ENCODE peak calls at places on chromosomes 4 and X, in seven cellular contexts. E, S, Y, W, G, M and F are unnamed samples. For H3K4me1, the result is how much of the 10 kb centered on the place peaks cover.

GRCh38 chr4:2008671-2008920 is 178 bp downstream of the NELFA start:
- DNase-seq in E (no peak), S (no peak), Y (no peak), W (no peak), G (no peak), M (no peak), F (no peak)

GRCh38 chr4:127730142-127730913 is at the start of gene SLC25A31:
- DNase-seq in E (no peak), S (peak), Y (no peak), W (no peak), G (no peak), M (no peak), F (no peak)

GRCh38 chr4:2812985-2813384 is 20.1 kb downstream of the SH3BP2 start:
- DNase-seq in E (no peak), S (no peak), Y (no peak), W (no peak), G (no peak), M (no peak), F (no peak)

GRCh38 chr4:33831667-33832066 is 2412.6 kb downstream of the ARAP2 start:
- DNase-seq in E (no peak), S (no peak), Y (no peak), W (peak), G (no peak), M (no peak), F (no peak)

GRCh38 chrX:69759921-69760625 is 144.2 kb downstream of the EDA start:
- DNase-seq in E (no peak), S (no peak), Y (no peak), W (no peak), G (no peak), M (no peak), F (no peak)

GRCh38 chr4:2662598-2662997 is 93.5 kb downstream of the TNIP2 start:
- DNase-seq in E (no peak), S (no peak), Y (peak), W (peak), G (no peak), M (no peak), F (no peak)

GRCh38 chr4:34880246-34880645 is 1364.1 kb downstream of the ARAP2 start:
- DNase-seq in E (no peak), S (no peak), Y (no peak), W (no peak), G (no peak), M (no peak), F (no peak)

GRCh38 chrX:134948333-134949241 is 42.2 kb upstream of the SMIM10 start:
- DNase-seq in E (no peak), S (no peak), Y (peak), W (peak), G (no peak), M (no peak), F (peak)

GRCh38 chr4:37597019-37597418 is 89.2 kb downstream of the RELL1 start:
- DNase-seq in E (no peak), S (no peak), Y (no peak), W (peak), G (no peak), M (no peak), F (no peak)

GRCh38 chr4:120922390-120923200 is at the start of gene PRDM5:
- DNase-seq in E (peak), S (peak), Y (peak), W (peak), G (peak), M (no peak), F (peak)

GRCh38 chr4:142265946-142266345 is 580.2 kb downstream of the INPP4B start:
- DNase-seq in E (no peak), S (no peak), Y (peak), W (no peak), G (no peak), M (no peak), F (no peak)

GRCh38 chrX:150573702-150574101 is 5.3 kb downstream of the MTM1 start:
- DNase-seq in E (no peak), S (no peak), Y (no peak), W (no peak), G (no peak), M (no peak), F (no peak)

GRCh38 chr4:3769642-3770184 is 3.5 kb downstream of the ADRA2C start:
- DNase-seq in E (no peak), S (peak), Y (no peak), W (no peak), G (no peak), M (no peak), F (no peak)

GRCh38 chrX:133921764-133922389 is 63.5 kb downstream of the GPC3 start:
- DNase-seq in E (peak), S (peak), Y (peak), W (no peak), G (no peak), M (no peak), F (no peak)

GRCh38 chr4:185232370-185232769 is 23.0 kb downstream of the SNX25 start:
- DNase-seq in E (no peak), S (no peak), Y (no peak), W (peak), G (no peak), M (no peak), F (no peak)

GRCh38 chr4:159055851-159056250 is 47.0 kb upstream of the RAPGEF2 start:
- DNase-seq in E (no peak), S (no peak), Y (no peak), W (no peak), G (no peak), M (no peak), F (no peak)

GRCh38 chr4:76640252-76640925 is 205.4 kb downstream of the SHROOM3 start:
- DNase-seq in E (no peak), S (no peak), Y (no peak), W (no peak), G (no peak), M (no peak), F (no peak)

GRCh38 chrX:17024896-17025295 is 78.4 kb downstream of the REPS2 start:
- DNase-seq in E (no peak), S (no peak), Y (no peak), W (no peak), G (no peak), M (no peak), F (no peak)

GRCh38 chr4:121726642-121727268 is 30.0 kb upstream of the ANXA5 start:
- DNase-seq in E (peak), S (no peak), Y (peak), W (peak), G (no peak), M (no peak), F (no peak)

GRCh38 chr4:142705820-142706219 is 140.3 kb downstream of the INPP4B start:
- DNase-seq in E (no peak), S (no peak), Y (no peak), W (no peak), G (no peak), M (no peak), F (no peak)

GRCh38 chr4:127698789-127699200 is 31.4 kb upstream of the SLC25A31 start:
- DNase-seq in E (no peak), S (no peak), Y (peak), W (peak), G (no peak), M (no peak), F (no peak)

GRCh38 chr4:148951346-148951745 is 509.1 kb upstream of the NR3C2 start:
- DNase-seq in E (no peak), S (no peak), Y (no peak), W (no peak), G (no peak), M (no peak), F (no peak)

GRCh38 chr4:110475881-110476818 is at the start of gene ENPEP:
- DNase-seq in E (no peak), S (peak), Y (no peak), W (no peak), G (no peak), M (no peak), F (peak)

GRCh38 chr4:1869530-1870327 is 1.5 kb upstream of the NSD2 start:
- DNase-seq in E (no peak), S (peak), Y (no peak), W (no peak), G (peak), M (no peak), F (no peak)

GRCh38 chr4:5374994-5375393 is 323.7 kb downstream of the STK32B start:
- DNase-seq in E (no peak), S (no peak), Y (no peak), W (no peak), G (no peak), M (no peak), F (no peak)

GRCh38 chr4:182492456-182492855 is 249.3 kb downstream of the TENM3 start:
- DNase-seq in E (no peak), S (no peak), Y (no peak), W (peak), G (no peak), M (no peak), F (no peak)
- H3K4me1 ChIP-seq in E (under half), S (under half), Y (under half), W (under half), G (under half), M (under half), F (under half)

GRCh38 chrX:153477901-153478300 is 7.5 kb upstream of the HAUS7 start:
- DNase-seq in E (no peak), S (no peak), Y (no peak), W (peak), G (no peak), M (no peak), F (no peak)
- H3K27ac ChIP-seq in E (no peak), S (no peak), Y (no peak), W (peak), G (peak), M (peak), F (no peak)

GRCh38 chr4:145486603-145487002 is 5.0 kb downstream of the SMAD1 start:
- DNase-seq in E (no peak), S (no peak), Y (no peak), W (no peak), G (no peak), M (no peak), F (no peak)
- H3K4me1 ChIP-seq in E (under half), S (under half), Y (under half), W (under half), G (under half), M (half or more), F (under half)

DNA sequence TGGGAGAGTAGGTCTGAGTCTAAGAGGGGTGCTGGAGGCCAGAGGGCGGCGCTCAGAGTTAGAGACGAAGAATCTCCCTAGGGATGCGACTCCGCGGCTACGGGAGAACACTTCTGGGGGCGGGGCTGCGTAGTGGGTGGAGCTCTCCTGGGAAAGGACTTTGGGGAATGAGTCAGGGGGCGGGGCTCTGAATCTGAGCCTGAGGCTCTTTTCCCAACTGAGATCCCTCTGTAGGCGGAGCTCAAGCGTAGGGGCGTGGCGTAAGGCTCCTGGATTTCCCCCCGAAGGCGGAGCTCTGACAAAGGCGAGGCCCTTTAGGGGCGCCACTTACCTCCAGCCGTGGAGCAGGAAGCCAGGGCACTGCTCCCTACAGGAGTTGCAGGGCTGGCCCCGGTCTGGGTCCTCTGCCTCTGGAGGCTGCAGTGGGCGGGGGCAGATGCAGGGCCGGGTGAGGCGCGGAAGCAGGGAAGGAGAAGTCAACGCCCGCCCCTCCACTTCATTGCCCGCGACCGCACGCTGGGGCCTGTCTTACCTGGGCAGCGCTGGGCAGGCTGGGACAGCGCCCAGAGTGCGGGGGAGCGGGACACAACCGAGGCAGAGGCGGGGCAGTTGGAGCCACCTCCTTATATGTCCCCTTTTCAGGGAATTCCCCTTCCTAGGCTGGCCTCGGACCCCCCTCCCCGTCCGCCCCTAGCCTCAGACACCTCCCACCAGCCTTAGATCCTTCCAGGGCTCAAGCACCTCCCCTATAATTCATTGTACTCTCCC is 1.7 kb downstream of the PRICKLE3 start:
- DNase-seq in E (peak), S (peak), Y (peak), W (peak), G (peak), M (no peak), F (peak)
- H3K27ac ChIP-seq in E (peak), S (no peak), Y (peak), W (no peak), G (peak), M (peak), F (no peak)

DNA sequence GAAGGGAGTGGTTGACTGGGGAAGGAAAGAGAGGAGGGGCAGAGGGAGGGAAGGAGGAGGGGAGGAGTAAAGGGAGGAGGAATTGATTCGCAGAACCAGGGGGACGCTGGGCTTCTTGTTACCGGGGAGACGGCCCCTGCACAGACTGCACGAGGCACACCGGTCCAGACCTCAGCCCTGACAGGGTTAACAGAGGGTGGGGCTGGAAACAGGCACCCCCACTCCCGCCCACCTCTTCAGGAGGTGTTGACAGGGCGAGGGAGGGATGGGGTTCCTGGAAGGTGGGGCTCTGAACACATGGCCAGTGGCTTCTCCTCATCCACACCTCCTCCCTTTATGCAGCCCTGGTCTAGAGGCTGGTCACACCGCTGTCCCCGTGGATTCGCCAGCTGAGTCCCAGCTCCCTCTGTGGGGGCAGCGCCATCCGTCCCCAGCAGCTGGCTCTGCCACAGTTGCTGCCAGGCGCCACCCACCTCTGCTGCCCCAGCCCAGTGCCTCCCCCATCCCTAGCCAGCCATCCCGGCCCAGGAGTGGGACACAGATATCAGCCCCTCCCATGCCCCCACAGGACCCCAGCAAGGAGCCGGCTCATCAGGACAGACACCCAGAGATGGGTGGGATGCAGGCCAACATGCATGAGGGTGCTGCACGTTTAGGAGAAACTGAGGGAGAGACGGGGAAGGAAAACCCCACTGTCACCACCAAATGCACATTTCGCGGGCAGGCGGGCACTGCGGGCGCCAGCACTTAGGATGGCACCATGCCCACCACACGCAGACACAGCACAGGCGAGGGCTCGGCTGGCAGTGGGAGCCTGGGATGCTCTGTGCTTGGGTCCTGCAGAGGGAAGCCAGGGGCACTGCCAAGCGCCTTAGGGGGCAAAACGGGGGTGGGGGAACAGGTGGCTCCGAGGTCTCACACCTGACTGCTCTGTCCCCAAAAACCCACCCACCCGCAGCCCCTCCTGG is 87.6 kb downstream of the ABLIM2 start:
- DNase-seq in E (no peak), S (peak), Y (no peak), W (no peak), G (no peak), M (no peak), F (no peak)
- H3K4me1 ChIP-seq in E (under half), S (under half), Y (under half), W (under half), G (under half), M (under half), F (under half)

GRCh38 chr4:150381671-150382427 is 200.1 kb upstream of the MAB21L2 start:
- DNase-seq in E (no peak), S (no peak), Y (no peak), W (peak), G (no peak), M (no peak), F (no peak)

GRCh38 chr4:150389896-150390530 is 191.9 kb upstream of the MAB21L2 start:
- DNase-seq in E (no peak), S (no peak), Y (no peak), W (peak), G (no peak), M (no peak), F (no peak)

GRCh38 chr4:150387983-150388382 is 194.0 kb upstream of the MAB21L2 start:
- DNase-seq in E (no peak), S (no peak), Y (no peak), W (no peak), G (no peak), M (no peak), F (no peak)

GRCh38 chr4:150384249-150384648 is 197.7 kb upstream of the MAB21L2 start:
- DNase-seq in E (no peak), S (no peak), Y (no peak), W (no peak), G (no peak), M (no peak), F (no peak)

DNA sequence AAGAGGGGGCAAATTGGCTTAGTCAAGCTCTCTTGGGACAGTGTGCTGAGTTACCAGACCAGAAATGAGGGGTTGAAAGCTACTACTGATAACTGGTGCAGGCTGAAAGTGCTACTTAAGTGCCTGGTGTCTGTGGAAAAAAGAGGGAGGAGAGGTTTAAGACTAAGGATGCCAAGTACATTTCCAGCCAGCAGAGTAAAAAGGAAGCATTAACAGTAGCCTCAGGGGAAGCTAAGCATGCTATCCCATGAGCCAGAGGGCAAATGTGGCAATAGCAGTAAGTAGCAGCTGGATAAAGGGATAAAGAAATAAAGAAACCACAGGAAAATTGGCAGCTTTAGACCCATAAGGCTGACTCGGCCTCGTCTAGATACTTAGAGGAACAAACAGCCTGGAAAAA is 196.3 kb upstream of the MAB21L2 start:
- DNase-seq in E (no peak), S (no peak), Y (no peak), W (peak), G (peak), M (peak), F (no peak)
- H3K27ac ChIP-seq in E (no peak), S (no peak), Y (no peak), W (no peak), G (no peak), M (no peak), F (no peak)

GRCh38 chr4:118400362-118400761 is 47.6 kb upstream of the PRSS12 start:
- DNase-seq in E (no peak), S (no peak), Y (no peak), W (no peak), G (no peak), M (no peak), F (no peak)
- H3K4me1 ChIP-seq in E (under half), S (under half), Y (under half), W (under half), G (under half), M (under half), F (under half)

GRCh38 chr4:139581096-139581495 is 25.1 kb upstream of the SETD7 start:
- DNase-seq in E (no peak), S (no peak), Y (no peak), W (no peak), G (no peak), M (no peak), F (no peak)

GRCh38 chr4:139575072-139575471 is 19.1 kb upstream of the SETD7 start:
- DNase-seq in E (no peak), S (no peak), Y (no peak), W (no peak), G (no peak), M (no peak), F (no peak)

GRCh38 chr4:139582044-139582443 is 26.0 kb upstream of the SETD7 start:
- DNase-seq in E (no peak), S (no peak), Y (no peak), W (no peak), G (no peak), M (no peak), F (no peak)

GRCh38 chr4:139574641-139575040 is 18.6 kb upstream of the SETD7 start:
- DNase-seq in E (no peak), S (no peak), Y (no peak), W (no peak), G (no peak), M (no peak), F (no peak)

DNA sequence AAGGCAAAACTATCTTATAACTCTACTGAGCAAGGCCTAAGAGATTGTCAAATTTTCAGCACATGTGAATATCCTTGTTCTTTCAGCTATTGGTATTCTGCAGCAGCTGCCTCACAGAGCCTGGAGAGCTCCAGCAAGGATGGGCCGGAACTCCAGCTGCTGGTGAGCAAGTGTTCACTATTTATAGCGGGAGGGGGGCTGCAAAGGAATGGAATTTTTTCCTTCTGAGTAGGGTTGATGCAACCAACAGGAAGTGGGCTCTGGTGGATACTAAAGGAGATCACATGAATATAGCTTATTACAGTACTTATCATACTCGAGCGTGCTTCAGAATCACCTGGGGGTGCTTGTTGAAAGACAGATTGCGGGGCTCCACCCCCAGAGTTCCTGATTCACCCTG is 20.2 kb upstream of the SETD7 start:
- DNase-seq in E (no peak), S (no peak), Y (no peak), W (peak), G (no peak), M (no peak), F (no peak)
- H3K27ac ChIP-seq in E (no peak), S (no peak), Y (no peak), W (no peak), G (no peak), M (no peak), F (no peak)

GRCh38 chr4:15691346-15692140 is 9.9 kb downstream of the FAM200B start:
- DNase-seq in E (no peak), S (no peak), Y (peak), W (peak), G (no peak), M (no peak), F (peak)

GRCh38 chr4:15694431-15694830 is 8.4 kb upstream of the BST1 start:
- DNase-seq in E (no peak), S (no peak), Y (no peak), W (peak), G (no peak), M (no peak), F (no peak)

GRCh38 chr4:15688056-15688455 is 6.4 kb downstream of the FAM200B start:
- DNase-seq in E (no peak), S (no peak), Y (no peak), W (no peak), G (no peak), M (no peak), F (no peak)

GRCh38 chr4:15690020-15690809 is 8.6 kb downstream of the FAM200B start:
- DNase-seq in E (no peak), S (no peak), Y (peak), W (peak), G (no peak), M (no peak), F (peak)

DNA sequence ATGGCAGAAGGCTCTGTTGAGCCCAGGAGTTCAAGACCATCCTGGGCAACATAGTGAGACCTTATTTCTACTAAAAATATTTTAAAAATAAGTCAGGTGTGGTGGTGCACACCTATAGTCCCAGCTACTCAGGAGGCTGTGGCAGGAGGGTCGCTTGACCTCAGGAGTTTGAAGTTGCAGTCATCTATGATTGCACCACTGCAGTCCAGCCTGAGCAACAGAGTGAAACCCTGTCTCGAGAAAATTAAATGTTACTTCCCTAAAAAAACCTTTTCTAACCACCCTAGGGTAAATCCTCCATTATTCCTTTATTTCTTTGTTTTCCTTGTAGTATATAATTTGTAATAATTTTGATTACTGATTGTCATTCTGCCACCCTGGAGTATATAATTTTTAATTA is 7.9 kb downstream of the FAM200B start:
- DNase-seq in E (no peak), S (no peak), Y (no peak), W (no peak), G (no peak), M (no peak), F (no peak)
- H3K4me1 ChIP-seq in E (under half), S (under half), Y (half or more), W (half or more), G (under half), M (under half), F (under half)